ENCODE peak calls at places on chromosome 9, in seven cellular contexts. E is ACHN, X is sciatic nerve, K is chondrocyte, Y is GM20000, H is HEK293T, V is SK-N-DZ. L is an unnamed sample.

GRCh38 chr9:105146677-105147076 is 97.8 kb upstream of the SLC44A1 start:
- DNase-seq in E (no peak), X (no peak), K (no peak), Y (no peak), H (no peak), V (peak), L (no peak)

GRCh38 chr9:92711146-92711545 is 41.2 kb upstream of the IPPK start:
- DNase-seq in E (no peak), X (no peak), K (no peak), Y (no peak), H (no peak), V (no peak), L (no peak)

GRCh38 chr9:119004618-119004990 is 364.6 kb downstream of the BRINP1 start:
- DNase-seq in E (peak), X (peak), K (no peak), Y (no peak), H (no peak), V (no peak), L (peak)

GRCh38 chr9:87270241-87271234 is 227.1 kb upstream of the DAPK1 start:
- DNase-seq in E (no peak), X (no peak), K (no peak), Y (no peak), H (no peak), V (no peak), L (no peak)

GRCh38 chr9:74551266-74551665 is 54.1 kb downstream of the RORB start:
- DNase-seq in E (no peak), X (no peak), K (no peak), Y (no peak), H (no peak), V (no peak), L (no peak)

GRCh38 chr9:7402704-7403389 is 396.7 kb downstream of the DMAC1 start:
- DNase-seq in E (no peak), X (no peak), K (no peak), Y (no peak), H (no peak), V (no peak), L (no peak)

GRCh38 chr9:21615446-21615845 is 133.3 kb upstream of the IFNE start:
- DNase-seq in E (no peak), X (no peak), K (no peak), Y (no peak), H (no peak), V (no peak), L (no peak)

GRCh38 chr9:112061152-112061740 is 113.9 kb downstream of the SUSD1 start:
- DNase-seq in E (peak), X (no peak), K (no peak), Y (peak), H (no peak), V (no peak), L (peak)

GRCh38 chr9:86443992-86444391 is 89.8 kb upstream of the TUT7 start:
- DNase-seq in E (no peak), X (no peak), K (no peak), Y (no peak), H (no peak), V (no peak), L (no peak)

GRCh38 chr9:68794898-68795297 is 89.9 kb downstream of the PIP5K1B start:
- DNase-seq in E (no peak), X (no peak), K (no peak), Y (no peak), H (no peak), V (no peak), L (no peak)

L was measured in fibroblast of the conjunctiva.